ENCODE peak calls at places on chromosomes 11 and 22, in nine cellular contexts. L is AG09309, P is GM12878, C is esophagus squamous epithelium, Z is cardiac muscle cell, Y is A549, I is heart left ventricle, M is NB4, J is adrenal gland. D is an unnamed sample.

GRCh38 chr22:37414288-37414687 is 13.0 kb downstream of the ELFN2 start:
- DNase-seq in J (no peak), L (no peak), P (no peak), Y (no peak), M (no peak), I (no peak), Z (no peak), C (no peak), D (no peak)

GRCh38 chr11:121071456-121072236 is 29.4 kb upstream of the TECTA start:
- DNase-seq in Z (no peak), C (no peak), P (no peak), M (peak), L (no peak), J (no peak), I (no peak), Y (no peak), D (peak)

GRCh38 chr11:75766449-75767227 is 1.9 kb upstream of the DGAT2 start:
- DNase-seq in C (no peak), Z (no peak), J (no peak), M (no peak), Y (no peak), L (no peak), P (no peak), I (no peak), D (no peak)

GRCh38 chr11:120710354-120711187 is 199.0 kb downstream of the GRIK4 start:
- DNase-seq in I (no peak), J (peak), P (no peak), Y (no peak), Z (peak), L (peak), C (no peak), M (peak), D (no peak)

GRCh38 chr11:2175659-2176058 is 4.0 kb upstream of the TH start:
- DNase-seq in Z (peak), C (no peak), J (no peak), M (no peak), L (peak), I (no peak), P (no peak), Y (no peak), D (no peak)

GRCh38 chr11:115334932-115335788 is 169.1 kb downstream of the CADM1 start:
- DNase-seq in L (peak), I (no peak), J (no peak), Y (peak), Z (peak), M (peak), C (no peak), P (no peak), D (peak)

GRCh38 chr11:102389253-102389652 is 42.2 kb downstream of the BIRC2 start:
- DNase-seq in C (no peak), Y (no peak), I (no peak), P (no peak), L (no peak), J (no peak), Z (no peak), M (no peak), D (no peak)

GRCh38 chr22:22721681-22722309 is 77.4 kb downstream of the GGTLC2 start:
- DNase-seq in L (no peak), C (no peak), I (no peak), Z (peak), P (peak), Y (no peak), M (peak), J (no peak), D (no peak)

GRCh38 chr11:108117746-108118371 is 3.5 kb upstream of the ACAT1 start:
- DNase-seq in Z (peak), L (peak), J (no peak), M (peak), I (no peak), Y (peak), C (no peak), P (no peak), D (peak)

GRCh38 chr11:80855975-80856524 is 1415.2 kb upstream of the TENM4 start:
- DNase-seq in I (no peak), L (no peak), C (no peak), Z (peak), M (no peak), Y (no peak), P (no peak), J (no peak), D (no peak)

GRCh38 chr22:27318516-27318915 is 483.0 kb downstream of the MN1 start:
- DNase-seq in Y (no peak), M (peak), L (peak), I (no peak), P (no peak), C (no peak), Z (peak), J (no peak), D (no peak)

GRCh38 chr11:102428696-102429095 is 23.9 kb downstream of the TMEM123 start:
- DNase-seq in C (no peak), I (no peak), J (no peak), Y (no peak), L (no peak), P (no peak), M (no peak), Z (no peak), D (no peak)

GRCh38 chr11:95503047-95503446 is 272.0 kb upstream of the SESN3 start:
- DNase-seq in J (no peak), P (no peak), C (no peak), Z (peak), L (no peak), Y (no peak), I (no peak), M (no peak), D (no peak)

DNA sequence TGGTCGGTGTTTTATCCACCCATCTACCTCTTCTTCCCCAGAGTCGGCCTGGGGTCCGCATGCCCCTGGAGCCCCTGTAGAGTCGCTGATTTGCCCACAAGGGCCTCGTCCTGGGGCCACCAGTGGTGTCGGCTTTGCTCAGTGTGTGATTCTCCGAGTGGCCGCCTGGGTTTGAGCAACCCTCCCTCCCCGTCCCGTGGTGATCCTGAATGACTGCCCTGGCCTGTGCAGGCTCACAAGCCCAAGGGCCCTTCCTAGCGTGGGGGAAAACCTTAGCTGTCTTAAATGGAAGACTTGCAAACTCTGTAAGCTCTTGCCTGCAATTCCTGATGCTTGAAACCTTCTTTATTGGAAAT is 128.3 kb downstream of the OSBP2 start:
- DNase-seq in Z (peak), P (no peak), J (no peak), I (no peak), C (no peak), L (no peak), M (no peak), Y (no peak), D (no peak)
- H3K4me3 ChIP-seq in Z (no peak), P (no peak), J (no peak), I (no peak), C (peak), L (no peak), M (no peak), Y (no peak), D (no peak)

DNA sequence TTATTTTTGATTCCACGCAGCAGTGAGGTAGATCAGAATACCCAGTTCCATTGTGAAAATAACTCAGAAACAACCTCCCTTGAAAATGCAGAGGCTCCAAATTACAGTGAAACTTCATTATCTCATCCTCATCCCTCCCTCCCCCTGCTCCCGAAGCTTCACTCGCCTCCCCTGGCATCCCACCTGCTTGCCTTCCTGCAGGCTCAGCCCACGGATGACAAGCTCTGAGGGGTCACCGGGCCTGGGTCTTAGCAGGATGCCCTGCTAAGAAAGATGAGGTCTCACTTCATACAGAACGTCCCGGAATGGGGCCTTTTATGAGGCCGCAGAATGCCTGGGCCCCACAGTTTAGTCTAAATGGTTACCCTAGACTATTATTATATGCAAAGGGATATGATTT is 20.2 kb downstream of the FXYD6 start:
- DNase-seq in Z (no peak), P (no peak), L (no peak), Y (no peak), C (no peak), I (peak), J (no peak), M (no peak), D (no peak)
- TF ChIP-seq CTCF in Z (no peak), P (no peak), L (no peak), Y (no peak), C (no peak), I (no peak), J (no peak), M (no peak), D (no peak)

GRCh38 chr22:20259336-20259705 is 8.8 kb downstream of the RTN4R start:
- DNase-seq in P (no peak), I (no peak), C (no peak), L (no peak), M (no peak), Z (no peak), Y (no peak), J (no peak), D (no peak)

GRCh38 chr22:20260071-20260722 is 7.9 kb downstream of the RTN4R start:
- DNase-seq in C (no peak), Z (no peak), J (no peak), P (no peak), L (no peak), I (no peak), Y (no peak), M (no peak), D (no peak)

GRCh38 chr22:20261848-20262581 is 6.1 kb downstream of the RTN4R start:
- DNase-seq in L (no peak), P (no peak), I (no peak), J (no peak), M (no peak), C (no peak), Z (no peak), Y (no peak), D (no peak)

GRCh38 chr22:20264614-20265452 is 3.3 kb downstream of the RTN4R start:
- DNase-seq in P (no peak), I (no peak), M (no peak), C (no peak), Z (no peak), J (no peak), Y (no peak), L (no peak), D (no peak)

GRCh38 chr22:20262582-20263147 is 5.5 kb downstream of the RTN4R start:
- DNase-seq in P (no peak), Z (no peak), C (no peak), J (no peak), Y (no peak), I (no peak), M (no peak), L (no peak), D (no peak)
- H3K4me3 ChIP-seq in P (no peak), Z (no peak), C (no peak), J (no peak), Y (no peak), I (no peak), M (no peak), L (no peak), D (no peak)

GRCh38 chr22:38705235-38706100 is at the start of gene GTPBP1:
- DNase-seq in M (peak), Y (peak), P (peak), C (peak), L (peak), J (peak), I (peak), Z (peak), D (peak)
- TF ChIP-seq CTCF in M (no peak), Y (no peak), P (no peak), C (no peak), L (no peak), J (no peak), I (no peak), Z (no peak), D (no peak)

D was measured in LNCaP clone FGC.